ENCODE peak calls at places on chromosomes 4 and X, in ten cellular contexts. G, L, C, O, Q, Y, D, X, I and T are unnamed samples.

GRCh38 chr4:112370466-112370865 is 73.3 kb downstream of the ALPK1 start:
- DNase-seq in G (no peak), L (no peak), C (no peak), O (no peak), Q (no peak), Y (no peak), D (no peak), X (peak), I (no peak), T (no peak)

GRCh38 chr4:89838005-89838404 is 1.0 kb upstream of the SNCA start:
- DNase-seq in G (no peak), L (no peak), C (no peak), O (no peak), Q (no peak), Y (peak), D (peak), X (no peak), I (peak), T (no peak)

GRCh38 chr4:176927664-176928063 is 134.9 kb upstream of the VEGFC start:
- DNase-seq in G (no peak), L (no peak), C (no peak), O (peak), Q (no peak), Y (no peak), D (peak), X (peak), I (no peak), T (no peak)

GRCh38 chrX:118074086-118074485 is 42.5 kb downstream of the KLHL13 start:
- DNase-seq in G (no peak), L (no peak), C (no peak), O (no peak), Q (no peak), Y (no peak), D (no peak), X (no peak), I (no peak), T (no peak)

GRCh38 chr4:152104846-152105462 is 344.1 kb upstream of the GATB start:
- DNase-seq in G (no peak), L (peak), C (no peak), O (no peak), Q (no peak), Y (no peak), D (no peak), X (no peak), I (no peak), T (no peak)

GRCh38 chr4:109890076-109890475 is 22.6 kb upstream of the EGF start:
- DNase-seq in G (no peak), L (no peak), C (no peak), O (no peak), Q (no peak), Y (no peak), D (no peak), X (no peak), I (no peak), T (no peak)

GRCh38 chr4:103032575-103032974 is 13.1 kb upstream of the SLC9B1 start:
- DNase-seq in G (no peak), L (no peak), C (peak), O (no peak), Q (no peak), Y (peak), D (peak), X (peak), I (peak), T (no peak)

GRCh38 chrX:9611436-9612145 is 146.7 kb downstream of the TBL1X start:
- DNase-seq in G (no peak), L (no peak), C (no peak), O (no peak), Q (no peak), Y (no peak), D (no peak), X (no peak), I (no peak), T (no peak)

GRCh38 chr4:135371137-135371536 is 1169.5 kb upstream of the PABPC4L start:
- DNase-seq in G (no peak), L (no peak), C (no peak), O (no peak), Q (no peak), Y (peak), D (no peak), X (no peak), I (peak), T (no peak)

GRCh38 chrX:54891573-54891972 is 29.1 kb upstream of the TRO start:
- DNase-seq in G (no peak), L (no peak), C (peak), O (peak), Q (no peak), Y (peak), D (peak), X (peak), I (peak), T (no peak)

GRCh38 chr4:37685726-37686372 is 327 bp downstream of the RELL1 start:
- DNase-seq in G (no peak), L (peak), C (peak), O (no peak), Q (no peak), Y (no peak), D (peak), X (no peak), I (peak), T (peak)

GRCh38 chr4:187929024-187929423 is 66.5 kb upstream of the ZFP42 start:
- DNase-seq in G (no peak), L (no peak), C (no peak), O (no peak), Q (no peak), Y (peak), D (no peak), X (no peak), I (peak), T (no peak)
- TF ChIP-seq CTCF in G (peak), L (no peak), C (no peak), O (no peak), Q (no peak), Y (peak), D (no peak), X (peak), I (peak), T (peak)

DNA sequence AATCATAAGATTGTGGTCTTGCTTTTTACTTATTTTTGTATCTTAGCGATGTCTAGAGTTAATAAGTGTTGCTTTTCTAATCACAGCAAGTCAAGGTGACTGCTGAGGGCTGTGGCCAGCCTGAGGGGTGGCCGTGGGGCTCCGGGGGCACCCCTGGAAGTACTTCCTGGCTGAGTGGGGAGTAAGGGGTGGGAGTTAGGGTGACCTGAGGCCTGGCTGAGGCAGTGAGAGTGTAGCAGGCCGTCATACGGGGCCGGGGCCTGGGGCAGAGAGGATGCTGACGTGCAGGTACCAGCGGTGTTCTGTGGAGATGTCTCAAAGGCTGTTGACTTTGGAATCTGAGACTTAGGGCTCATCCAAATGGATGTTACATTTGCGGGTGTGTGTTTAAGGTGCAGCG is 29.3 kb downstream of the PIGG start:
- DNase-seq in G (no peak), L (no peak), C (no peak), O (no peak), Q (no peak), Y (peak), D (no peak), X (no peak), I (no peak), T (no peak)
- TF ChIP-seq CTCF in G (no peak), L (no peak), C (no peak), O (no peak), Q (no peak), Y (no peak), D (no peak), X (no peak), I (no peak), T (no peak)

GRCh38 chr4:986428-986948 is 356 bp upstream of the IDUA start:
- DNase-seq in G (no peak), L (no peak), C (no peak), O (no peak), Q (no peak), Y (no peak), D (no peak), X (no peak), I (no peak), T (no peak)

GRCh38 chr4:982814-983213 is 4.0 kb upstream of the IDUA start:
- DNase-seq in G (no peak), L (no peak), C (no peak), O (no peak), Q (no peak), Y (no peak), D (no peak), X (no peak), I (no peak), T (no peak)

GRCh38 chr4:984336-985054 is 2.3 kb upstream of the IDUA start:
- DNase-seq in G (no peak), L (no peak), C (no peak), O (no peak), Q (no peak), Y (no peak), D (no peak), X (no peak), I (no peak), T (no peak)

GRCh38 chr4:986949-987688 is at the start of gene IDUA:
- DNase-seq in G (no peak), L (peak), C (peak), O (no peak), Q (peak), Y (peak), D (peak), X (peak), I (peak), T (peak)

DNA sequence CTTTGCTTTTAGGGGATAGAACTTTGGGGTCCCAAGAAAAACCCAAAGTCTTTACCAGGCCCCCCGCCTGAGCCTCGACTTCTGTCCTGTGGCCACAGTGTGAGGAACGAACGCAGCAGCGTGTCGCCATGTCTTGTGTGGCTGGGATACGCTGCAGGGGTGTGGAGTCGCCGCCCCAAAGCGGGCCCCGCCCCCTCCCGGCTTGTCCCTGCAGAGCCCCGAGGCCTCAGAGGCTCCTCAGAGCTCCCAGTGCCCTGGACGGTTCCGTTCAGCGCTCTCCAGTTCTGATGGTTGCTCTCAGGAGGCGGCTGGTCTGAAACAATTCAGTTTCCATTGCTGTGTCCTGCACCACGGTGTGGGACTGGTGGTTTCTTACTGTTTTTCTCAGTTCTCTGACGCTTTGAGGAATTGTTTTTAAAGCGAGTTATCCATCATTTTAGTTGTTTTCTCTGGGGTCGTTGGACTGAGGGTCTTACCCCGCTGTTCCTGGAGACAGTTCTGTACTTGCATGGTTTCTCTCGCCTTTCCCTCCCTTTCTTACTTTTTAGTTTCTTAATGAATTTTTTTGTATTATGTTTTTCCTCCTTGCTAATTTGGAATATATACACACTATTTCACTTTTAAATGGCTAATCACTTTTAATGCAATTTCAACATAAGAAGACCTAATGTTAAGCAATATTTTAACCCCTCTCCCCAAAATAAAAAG is 1.6 kb upstream of the IDUA start:
- DNase-seq in G (no peak), L (no peak), C (peak), O (no peak), Q (peak), Y (peak), D (peak), X (no peak), I (peak), T (peak)
- TF ChIP-seq CTCF in G (no peak), L (no peak), C (no peak), O (no peak), Q (no peak), Y (peak), D (no peak), X (no peak), I (no peak), T (no peak)

GRCh38 chr4:7885216-7886134 is 54.2 kb downstream of the AFAP1 start:
- DNase-seq in G (no peak), L (no peak), C (no peak), O (no peak), Q (no peak), Y (no peak), D (no peak), X (no peak), I (no peak), T (no peak)
- TF ChIP-seq CTCF in G (no peak), L (no peak), C (no peak), O (no peak), Q (no peak), Y (no peak), D (no peak), X (no peak), I (no peak), T (no peak)

GRCh38 chrX:106170318-106170717 is 2.2 kb downstream of the PWWP3B start:
- DNase-seq in G (no peak), L (no peak), C (no peak), O (no peak), Q (no peak), Y (no peak), D (peak), X (no peak), I (no peak), T (no peak)
- TF ChIP-seq CTCF in G (peak), L (peak), C (peak), O (no peak), Q (peak), Y (peak), D (peak), X (peak), I (no peak), T (no peak)

GRCh38 chrX:32483534-32484136 is 727.7 kb downstream of the DMD start:
- DNase-seq in G (no peak), L (no peak), C (no peak), O (no peak), Q (no peak), Y (no peak), D (no peak), X (no peak), I (no peak), T (no peak)
- TF ChIP-seq CTCF in G (peak), L (peak), C (no peak), O (no peak), Q (no peak), Y (peak), D (no peak), X (peak), I (peak), T (peak)